ENCODE peak calls at places on chromosomes 11 and 22, in nine cellular contexts. V, U, P, W, M, L, Y, I and X are unnamed samples.

GRCh38 chr11:111367411-111368284 is 11.4 kb downstream of the POU2AF1 start:
- DNase-seq in U (no peak), Y (no peak), V (no peak), P (no peak), L (no peak), W (no peak), I (no peak), M (no peak), X (no peak)

GRCh38 chr22:43491177-43491576 is 79.4 kb downstream of the MPPED1 start:
- DNase-seq in L (no peak), W (no peak), Y (no peak), I (no peak), P (no peak), V (no peak), M (no peak), U (no peak), X (no peak)

GRCh38 chr11:28464252-28464867 is 356.2 kb downstream of the METTL15 start:
- DNase-seq in W (no peak), P (no peak), I (no peak), L (no peak), U (no peak), V (no peak), M (no peak), Y (peak), X (no peak)

GRCh38 chr11:103812680-103813079 is 223.8 kb upstream of the DDI1 start:
- DNase-seq in U (no peak), I (no peak), W (no peak), Y (no peak), L (no peak), P (no peak), M (no peak), V (no peak), X (no peak)

GRCh38 chr11:66248903-66249302 is 19.5 kb upstream of the RAB1B start:
- DNase-seq in Y (no peak), M (no peak), P (no peak), I (no peak), W (no peak), U (no peak), L (no peak), V (no peak), X (no peak)

GRCh38 chr11:122155001-122155400 is 39.0 kb upstream of the BLID start:
- DNase-seq in U (peak), Y (no peak), P (no peak), V (no peak), I (no peak), L (no peak), M (no peak), W (no peak), X (no peak)

GRCh38 chr22:42868751-42869251 is 11.7 kb upstream of the ARFGAP3 start:
- DNase-seq in W (no peak), L (no peak), M (no peak), P (no peak), U (peak), Y (peak), I (no peak), V (no peak), X (peak)

GRCh38 chr11:124656759-124657627 is 16.5 kb downstream of the SIAE start:
- DNase-seq in L (no peak), U (peak), I (peak), W (no peak), M (no peak), Y (peak), P (no peak), V (no peak), X (no peak)

GRCh38 chr11:1085440-1086170 is 10.9 kb downstream of the MUC2 start:
- DNase-seq in I (no peak), U (no peak), P (no peak), L (no peak), M (no peak), W (no peak), V (no peak), Y (no peak), X (no peak)

GRCh38 chr11:63573881-63574855 is 11.0 kb upstream of the PLAAT2 start:
- DNase-seq in Y (peak), L (peak), U (no peak), M (no peak), I (peak), W (peak), P (no peak), V (no peak), X (no peak)

GRCh38 chr22:44380716-44381500 is 68.2 kb upstream of the SHISAL1 start:
- DNase-seq in L (no peak), W (no peak), V (no peak), U (peak), M (no peak), Y (no peak), P (no peak), I (no peak), X (peak)

GRCh38 chr11:114890076-114890475 is 211.7 kb downstream of the NXPE2 start:
- DNase-seq in I (peak), U (no peak), V (no peak), P (no peak), W (no peak), L (no peak), Y (no peak), M (no peak), X (no peak)

GRCh38 chr22:49470741-49471134 is 356.9 kb downstream of the BRD1 start:
- DNase-seq in Y (no peak), L (no peak), U (no peak), P (no peak), M (no peak), V (no peak), I (no peak), W (no peak), X (no peak)

GRCh38 chr11:22193348-22194051 is 615 bp downstream of the ANO5 start:
- DNase-seq in V (no peak), M (no peak), P (no peak), Y (peak), I (peak), W (no peak), U (peak), L (no peak), X (peak)

GRCh38 chr22:26680485-26680884 is 23.1 kb downstream of the MIAT start:
- DNase-seq in L (no peak), Y (no peak), U (no peak), W (no peak), P (no peak), V (no peak), I (no peak), M (no peak), X (no peak)

GRCh38 chr22:44112191-44112590 is 68.5 kb upstream of the PARVG start:
- DNase-seq in L (no peak), U (no peak), P (no peak), M (no peak), I (no peak), V (no peak), W (no peak), Y (no peak), X (no peak)